ENCODE peak calls at places on chromosomes 7 and 10, in seven cellular contexts. M, A, K, Y, T, B and Q are unnamed samples.

GRCh38 chr7:100544949-100545635 is 6.1 kb downstream of the AGFG2 start:
- DNase-seq in M (no peak), A (peak; percentile 32), K (peak; percentile 86), Y (peak; percentile 26), T (no peak), B (peak; percentile 57), Q (no peak)

GRCh38 chr7:151924508-151924907 is 31.7 kb upstream of the GALNTL5 start:
- DNase-seq in M (no peak), A (no peak), K (no peak), Y (no peak), T (no peak), B (no peak), Q (no peak)

GRCh38 chr7:31203551-31203950 is 137.0 kb downstream of the NEUROD6 start:
- DNase-seq in M (no peak), A (peak; percentile 55), K (no peak), Y (no peak), T (peak; percentile 24), B (no peak), Q (no peak)

GRCh38 chr10:109696981-109697775 is 226.1 kb downstream of the XPNPEP1 start:
- DNase-seq in M (peak; percentile 23), A (no peak), K (no peak), Y (no peak), T (no peak), B (no peak), Q (no peak)

GRCh38 chr7:41834805-41835694 is 132.2 kb upstream of the INHBA start:
- DNase-seq in M (peak; percentile 36), A (no peak), K (no peak), Y (peak; percentile 9), T (no peak), B (no peak), Q (no peak)

GRCh38 chr10:119687192-119688032 is 36.2 kb downstream of the BAG3 start:
- DNase-seq in M (no peak), A (no peak), K (peak; percentile 65), Y (no peak), T (no peak), B (no peak), Q (no peak)

GRCh38 chr7:48299580-48300169 is 128.4 kb downstream of the ABCA13 start:
- DNase-seq in M (peak; percentile 80), A (peak; percentile 57), K (peak; percentile 47), Y (peak; percentile 80), T (peak; percentile 39), B (peak; percentile 84), Q (no peak)

GRCh38 chr7:93601363-93601762 is 26.8 kb upstream of the CALCR start:
- DNase-seq in M (no peak), A (no peak), K (no peak), Y (no peak), T (no peak), B (no peak), Q (no peak)

GRCh38 chr10:114768394-114768786 is 53.2 kb upstream of the FHIP2A start:
- DNase-seq in M (no peak), A (peak; percentile 28), K (no peak), Y (no peak), T (no peak), B (no peak), Q (no peak)

GRCh38 chr7:101273126-101273525 is 28.2 kb upstream of the FIS1 start:
- DNase-seq in M (no peak), A (no peak), K (no peak), Y (no peak), T (no peak), B (no peak), Q (no peak)

GRCh38 chr10:88848499-88848898 is 3.1 kb downstream of the ANKRD22 start:
- DNase-seq in M (no peak), A (no peak), K (no peak), Y (peak; percentile 87), T (no peak), B (no peak), Q (no peak)

GRCh38 chr10:103510791-103511757 is 17.6 kb downstream of the NEURL1 start:
- DNase-seq in M (no peak), A (no peak), K (no peak), Y (no peak), T (no peak), B (peak; percentile 31), Q (no peak)

GRCh38 chr10:29257106-29257783 is 31.6 kb upstream of the LYZL1 start:
- DNase-seq in M (peak; percentile 81), A (peak; percentile 20), K (no peak), Y (peak; percentile 86), T (no peak), B (peak; percentile 75), Q (peak; percentile 93)

GRCh38 chr10:110547139-110547761 is 20.2 kb upstream of the SMC3 start:
- DNase-seq in M (no peak), A (no peak), K (peak; percentile 54), Y (peak; percentile 77), T (no peak), B (no peak), Q (no peak)

GRCh38 chr10:122267849-122268737 is 3.0 kb upstream of the BTBD16 start:
- DNase-seq in M (no peak), A (peak; percentile 30), K (peak; percentile 78), Y (peak; percentile 25), T (peak; percentile 54), B (peak; percentile 72), Q (peak; percentile 71)

GRCh38 chr10:68088744-68089143 is 13.7 kb upstream of the HERC4 start:
- DNase-seq in M (no peak), A (no peak), K (no peak), Y (peak; percentile 87), T (no peak), B (no peak), Q (no peak)

GRCh38 chr10:91665842-91666241 is 33.0 kb upstream of the PPP1R3C start:
- DNase-seq in M (no peak), A (no peak), K (no peak), Y (peak; percentile 88), T (no peak), B (no peak), Q (no peak)

GRCh38 chr7:82961240-82961639 is 201.4 kb downstream of the PCLO start:
- DNase-seq in M (no peak), A (no peak), K (no peak), Y (no peak), T (no peak), B (no peak), Q (no peak)

GRCh38 chr7:77538186-77538907 is 1.3 kb downstream of the PTPN12 start:
- DNase-seq in M (peak; percentile 92), A (peak; percentile 81), K (peak; percentile 88), Y (peak; percentile 93), T (peak; percentile 84), B (peak; percentile 93), Q (peak; percentile 95)
- TF ChIP-seq POLR2A in M (peak; percentile 22), A (no peak), K (peak; percentile 56), Y (no peak), T (no peak), B (no peak), Q (no peak)

DNA sequence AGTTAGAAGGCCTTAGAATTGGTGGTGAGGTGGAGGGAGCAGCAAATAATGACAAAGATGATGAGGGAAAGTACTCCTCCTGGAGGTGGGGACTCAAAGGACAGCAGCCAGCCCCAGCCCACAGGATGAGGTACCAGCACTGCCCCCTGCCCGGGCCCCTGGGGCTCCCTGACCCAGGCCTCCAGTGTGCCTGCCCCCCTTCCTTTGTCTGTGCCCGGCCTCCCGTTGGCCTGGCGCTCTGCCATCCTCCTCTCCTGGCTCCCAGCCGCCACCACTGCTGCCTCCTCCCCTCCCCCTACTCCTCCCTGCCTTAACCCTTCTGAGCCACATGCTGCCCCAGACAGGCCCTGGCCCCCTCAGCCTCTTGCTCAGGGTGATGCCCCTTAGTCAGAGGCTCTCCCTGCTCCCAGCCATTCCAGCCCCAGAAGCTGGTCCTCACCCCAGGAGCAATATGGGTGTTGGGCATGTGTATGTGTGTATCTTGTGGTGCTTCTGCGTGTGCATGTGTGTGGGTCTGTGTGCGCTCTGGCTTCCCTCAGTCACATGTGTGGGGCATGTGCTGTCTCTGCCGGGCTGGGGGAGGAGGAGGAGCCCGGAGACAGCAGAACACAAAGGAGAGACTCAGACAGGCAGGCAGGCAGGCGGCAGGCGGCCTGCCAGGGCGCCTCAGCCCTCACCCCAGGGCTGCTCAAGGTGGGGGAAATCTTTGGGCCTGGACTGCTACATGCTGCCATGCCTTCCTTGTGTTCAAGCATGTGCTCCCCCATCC is 2.6 kb downstream of the LDB1 start:
- DNase-seq in M (peak; percentile 77), A (peak; percentile 91), K (peak; percentile 78), Y (peak; percentile 73), T (peak; percentile 84), B (peak; percentile 96), Q (peak; percentile 95)
- TF ChIP-seq CTCF in M (peak; percentile 16), A (no peak), K (peak; percentile 43), Y (peak; percentile 33), T (peak; percentile 3), B (no peak), Q (no peak)

GRCh38 chr10:35096312-35096711 is 6.2 kb upstream of the CUL2 start:
- DNase-seq in M (no peak), A (no peak), K (no peak), Y (no peak), T (no peak), B (no peak), Q (no peak)

GRCh38 chr10:35089641-35090161 is 440 bp downstream of the CUL2 start:
- DNase-seq in M (no peak), A (no peak), K (no peak), Y (peak; percentile 43), T (no peak), B (no peak), Q (no peak)

GRCh38 chr10:35092851-35093250 is 2.7 kb upstream of the CUL2 start:
- DNase-seq in M (no peak), A (no peak), K (no peak), Y (no peak), T (no peak), B (no peak), Q (no peak)

GRCh38 chr10:35091994-35092393 is 1.9 kb upstream of the CUL2 start:
- DNase-seq in M (no peak), A (no peak), K (no peak), Y (no peak), T (no peak), B (no peak), Q (no peak)

GRCh38 chr10:35090162-35090954 is at the start of gene CUL2:
- DNase-seq in M (peak; percentile 95), A (peak; percentile 85), K (peak; percentile 88), Y (peak; percentile 96), T (peak; percentile 87), B (peak; percentile 97), Q (peak; percentile 96)
- TF ChIP-seq POLR2A in M (no peak), A (peak; percentile 44), K (peak; percentile 59), Y (no peak), T (peak; percentile 38), B (no peak), Q (no peak)

GRCh38 chr10:19832624-19833507 is 16.6 kb downstream of the PLXDC2 start:
- DNase-seq in M (no peak), A (peak; percentile 43), K (no peak), Y (no peak), T (no peak), B (peak; percentile 66), Q (no peak)
- TF ChIP-seq CTCF in M (no peak), A (no peak), K (no peak), Y (no peak), T (no peak), B (no peak), Q (no peak)

DNA sequence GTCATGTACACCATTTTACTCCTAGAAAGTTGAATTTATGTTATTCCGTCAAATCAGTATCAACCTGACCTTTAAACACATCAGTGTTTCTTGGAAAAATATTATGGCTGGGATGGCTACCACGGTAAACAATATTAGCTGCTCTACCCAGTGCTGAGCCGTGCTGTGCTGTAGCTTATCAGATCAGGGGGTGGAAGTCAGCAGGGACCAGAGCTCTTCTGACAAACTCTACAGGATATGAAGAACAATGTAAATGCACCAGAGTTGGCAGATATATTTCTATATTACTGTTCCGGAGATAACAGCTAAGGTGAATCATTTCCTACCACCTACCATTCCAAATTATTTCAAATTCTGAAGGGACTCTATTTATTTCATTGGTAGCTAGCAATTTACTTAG is 76.6 kb downstream of the TEX36 start:
- DNase-seq in M (no peak), A (no peak), K (no peak), Y (no peak), T (no peak), B (no peak), Q (no peak)
- TF ChIP-seq POLR2A in M (no peak), A (no peak), K (no peak), Y (no peak), T (no peak), B (no peak), Q (no peak)